ENCODE peak calls at places on chromosome 10, in six cellular contexts. I, G, M, F, Z and O are unnamed samples. For H3K4me1, the result is how much of the 10 kb centered on the place peaks cover.

GRCh38 chr10:43939939-43940810 is 291.5 kb upstream of the ZNF32 start:
- DNase-seq in I (no peak), G (no peak), M (peak), F (peak), Z (no peak), O (no peak)

GRCh38 chr10:101052285-101052684 is 9.5 kb upstream of the KAZALD1 start:
- DNase-seq in I (peak), G (no peak), M (peak), F (peak), Z (peak), O (no peak)

GRCh38 chr10:88232029-88232895 is 350.9 kb downstream of the RNLS start:
- DNase-seq in I (peak), G (no peak), M (peak), F (no peak), Z (peak), O (no peak)

GRCh38 chr10:128540806-128541739 is 414.9 kb upstream of the MKI67 start:
- DNase-seq in I (no peak), G (peak), M (no peak), F (no peak), Z (no peak), O (no peak)

GRCh38 chr10:98038333-98038732 is 7.9 kb upstream of the CRTAC1 start:
- DNase-seq in I (no peak), G (peak), M (peak), F (no peak), Z (no peak), O (no peak)

GRCh38 chr10:91444211-91444610 is 34.1 kb downstream of the HECTD2 start:
- DNase-seq in I (no peak), G (no peak), M (no peak), F (no peak), Z (no peak), O (no peak)

GRCh38 chr10:119620241-119620753 is 23.5 kb upstream of the TIAL1 start:
- DNase-seq in I (no peak), G (no peak), M (no peak), F (peak), Z (peak), O (no peak)

GRCh38 chr10:13787015-13787421 is 200.3 kb downstream of the PRPF18 start:
- DNase-seq in I (no peak), G (no peak), M (no peak), F (peak), Z (peak), O (no peak)

GRCh38 chr10:583433-583832 is 106.0 kb downstream of the DIP2C start:
- DNase-seq in I (peak), G (no peak), M (peak), F (no peak), Z (no peak), O (no peak)

GRCh38 chr10:86311176-86311575 is 55.4 kb downstream of the GRID1 start:
- DNase-seq in I (no peak), G (no peak), M (peak), F (peak), Z (no peak), O (peak)

GRCh38 chr10:73871915-73872710 is 2.2 kb downstream of the CAMK2G start:
- DNase-seq in I (no peak), G (no peak), M (no peak), F (no peak), Z (no peak), O (no peak)

GRCh38 chr10:129814681-129815646 is 149.1 kb downstream of the EBF3 start:
- DNase-seq in I (no peak), G (no peak), M (no peak), F (no peak), Z (no peak), O (no peak)

GRCh38 chr10:3761111-3761686 is 23.8 kb downstream of the KLF6 start:
- DNase-seq in I (no peak), G (no peak), M (no peak), F (no peak), Z (no peak), O (no peak)

GRCh38 chr10:78642261-78642660 is 426.5 kb upstream of the ZMIZ1 start:
- DNase-seq in I (no peak), G (no peak), M (no peak), F (no peak), Z (no peak), O (no peak)

GRCh38 chr10:30784896-30785605 is 155.5 kb upstream of the LYZL2 start:
- DNase-seq in I (peak), G (peak), M (peak), F (peak), Z (peak), O (peak)

GRCh38 chr10:70812814-70813213 is 2.9 kb upstream of the SGPL1 start:
- DNase-seq in I (no peak), G (no peak), M (no peak), F (no peak), Z (no peak), O (no peak)

GRCh38 chr10:110353244-110354119 is 48.8 kb upstream of the SMNDC1 start:
- DNase-seq in I (no peak), G (peak), M (no peak), F (no peak), Z (peak), O (no peak)

GRCh38 chr10:110355922-110356627 is 51.4 kb upstream of the SMNDC1 start:
- DNase-seq in I (no peak), G (no peak), M (no peak), F (no peak), Z (no peak), O (no peak)

GRCh38 chr10:110354322-110354766 is 49.6 kb upstream of the SMNDC1 start:
- DNase-seq in I (peak), G (peak), M (peak), F (peak), Z (peak), O (no peak)

GRCh38 chr10:110356628-110357245 is 52.0 kb upstream of the SMNDC1 start:
- DNase-seq in I (no peak), G (no peak), M (no peak), F (peak), Z (peak), O (no peak)

DNA sequence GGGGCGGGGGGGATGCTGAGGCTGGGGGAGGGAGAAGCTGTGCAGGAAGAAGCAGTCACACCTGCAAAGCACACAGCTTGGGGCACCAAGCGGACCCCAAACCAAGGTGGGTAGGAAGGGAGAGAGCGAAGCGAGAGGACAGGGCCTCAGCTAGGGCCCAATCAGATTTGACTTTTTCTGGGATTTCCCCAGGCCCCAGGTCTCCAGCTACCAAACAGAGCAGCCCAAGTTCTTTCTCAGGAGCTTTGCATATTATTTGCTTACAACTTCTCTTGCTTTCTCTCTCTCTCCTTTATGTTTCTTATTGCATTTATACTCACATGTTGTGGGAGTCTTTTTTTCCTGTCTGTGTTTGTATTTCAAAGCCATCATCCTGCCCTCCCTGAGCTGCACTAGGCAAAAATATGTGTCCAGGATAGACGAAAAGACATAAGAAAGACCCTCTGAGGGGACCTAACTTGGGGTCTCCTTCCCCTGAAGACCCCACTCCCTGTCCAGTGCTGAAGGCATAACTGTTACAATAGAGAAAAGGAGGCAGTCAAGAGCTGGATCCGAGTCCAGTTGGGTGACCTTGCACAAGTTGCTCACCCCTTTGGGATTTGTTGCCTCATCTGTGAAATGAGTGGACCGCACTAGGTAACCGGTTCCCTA is 50.6 kb upstream of the SMNDC1 start:
- DNase-seq in I (no peak), G (no peak), M (no peak), F (peak), Z (no peak), O (no peak)
- H3K4me1 ChIP-seq in I (under half), G (under half), M (under half), F (under half), Z (under half), O (under half)

GRCh38 chr10:117757121-117757795 is 214.7 kb downstream of the EMX2 start:
- DNase-seq in I (no peak), G (no peak), M (no peak), F (no peak), Z (no peak), O (no peak)
- H3K27ac ChIP-seq in I (no peak), G (no peak), M (no peak), F (no peak), Z (no peak), O (no peak)

GRCh38 chr10:27355918-27356573 is 115.4 kb upstream of the ACBD5 start:
- DNase-seq in I (no peak), G (peak), M (no peak), F (no peak), Z (no peak), O (no peak)
- TF ChIP-seq CTCF in I (no peak), G (peak), M (no peak), F (no peak), Z (no peak), O (no peak)

DNA sequence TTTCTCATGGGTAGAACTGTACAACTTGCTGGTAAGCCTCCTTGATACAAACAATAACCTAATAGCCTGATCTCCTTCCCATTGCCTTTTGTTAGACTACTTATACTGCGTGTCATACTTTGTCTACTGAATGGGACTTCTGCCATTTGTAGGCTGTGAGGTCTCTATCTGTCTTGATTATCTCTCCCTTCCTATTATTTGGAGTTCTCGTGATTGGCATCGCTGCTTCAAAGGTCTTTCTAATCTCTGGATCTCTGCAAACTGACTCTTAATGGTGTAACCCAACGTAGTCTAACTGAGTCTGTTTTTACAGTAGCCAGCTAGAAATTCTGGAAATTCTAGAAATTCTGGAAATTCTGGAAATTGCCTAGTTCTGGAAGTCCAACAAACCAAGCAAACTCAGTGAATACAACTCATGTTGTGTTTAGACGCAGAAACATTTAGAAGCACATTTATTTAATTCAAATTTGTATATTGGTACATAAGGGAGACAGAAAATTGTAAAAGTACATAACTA is 29.8 kb downstream of the PHYHIPL start:
- DNase-seq in I (no peak), G (no peak), M (no peak), F (no peak), Z (no peak), O (no peak)
- H3K4me1 ChIP-seq in I (under half), G (under half), M (under half), F (under half), Z (under half), O (under half)

GRCh38 chr10:49076741-49077521 is 38.4 kb downstream of the VSTM4 start:
- DNase-seq in I (no peak), G (no peak), M (no peak), F (peak), Z (peak), O (no peak)
- H3K27ac ChIP-seq in I (no peak), G (no peak), M (no peak), F (no peak), Z (no peak), O (no peak)

DNA sequence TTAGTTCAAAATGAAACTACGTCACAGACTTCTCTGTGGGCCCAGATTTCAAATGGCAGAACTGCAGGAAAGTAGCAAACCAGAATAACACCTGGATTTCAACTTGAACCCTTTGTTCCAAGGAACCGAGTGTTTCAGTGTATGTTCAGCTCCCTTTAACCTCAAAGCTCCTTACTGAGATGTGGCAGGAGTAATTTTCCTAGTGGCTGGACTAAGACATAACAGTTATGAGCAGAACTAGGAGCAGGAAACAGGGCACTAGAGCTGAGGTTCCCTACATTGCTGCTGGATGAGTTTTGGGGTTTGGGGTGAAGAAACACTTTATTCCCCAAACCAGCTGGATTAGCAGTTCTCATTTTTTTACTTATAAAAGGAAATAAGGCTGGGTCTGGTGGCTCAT is 50.1 kb downstream of the NSUN6 start:
- DNase-seq in I (no peak), G (peak), M (no peak), F (no peak), Z (no peak), O (no peak)
- TF ChIP-seq CTCF in I (no peak), G (no peak), M (no peak), F (no peak), Z (no peak), O (no peak)

GRCh38 chr10:132403511-132404168 is 6.6 kb downstream of the PWWP2B start:
- DNase-seq in I (no peak), G (no peak), M (peak), F (peak), Z (no peak), O (no peak)
- H3K4me1 ChIP-seq in I (under half), G (under half), M (half or more), F (half or more), Z (under half), O (half or more)

GRCh38 chr10:104314591-104315485 is 23.4 kb downstream of the ITPRIP start:
- DNase-seq in I (no peak), G (no peak), M (peak), F (peak), Z (no peak), O (no peak)

GRCh38 chr10:104317195-104318095 is 20.8 kb downstream of the ITPRIP start:
- DNase-seq in I (peak), G (no peak), M (peak), F (peak), Z (peak), O (no peak)

GRCh38 chr10:104318096-104318725 is 20.1 kb downstream of the ITPRIP start:
- DNase-seq in I (peak), G (no peak), M (peak), F (peak), Z (no peak), O (no peak)

GRCh38 chr10:104315486-104315921 is 22.8 kb downstream of the ITPRIP start:
- DNase-seq in I (no peak), G (no peak), M (peak), F (peak), Z (no peak), O (no peak)

GRCh38 chr10:104316321-104317099 is 21.8 kb downstream of the ITPRIP start:
- DNase-seq in I (no peak), G (no peak), M (no peak), F (peak), Z (no peak), O (no peak)
- H3K27ac ChIP-seq in I (peak), G (no peak), M (no peak), F (peak), Z (peak), O (no peak)